ENCODE peak calls at places on chromosomes 3 and 15, in six cellular contexts. V is mesenteric fat pad; T is activated CD8-positive, alpha-beta memory T cell treated with anti-CD3 and anti-CD28 coated beads, Interleukin-2, amount 50 U/mL, for 48 hours; G is T-helper 9 cell; Z is HFFc6; M is mucosa of gallbladder. W is an unnamed sample.
A peak's percentile ranks its signal among the peaks of the same experiment; 100 is the strongest.

GRCh38 chr15:70420421-70421196 is 322.9 kb upstream of the TLE3 start:
- DNase-seq in Z (no peak), M (no peak), V (no peak), G (no peak), T (no peak), W (no peak)

GRCh38 chr15:85333132-85333831 is 47.1 kb upstream of the AKAP13 start:
- DNase-seq in V (no peak), T (no peak), Z (peak; percentile 89), G (no peak), M (peak; percentile 38), W (peak; percentile 42)

GRCh38 chr15:29121907-29122306 is 147.7 kb downstream of the NSMCE3 start:
- DNase-seq in Z (no peak), V (no peak), G (no peak), T (no peak), M (no peak), W (no peak)

GRCh38 chr15:67968564-67969440 is 85.3 kb upstream of the PIAS1 start:
- DNase-seq in M (no peak), G (no peak), T (no peak), V (no peak), Z (no peak), W (no peak)

GRCh38 chr3:13581485-13582365 is 32.8 kb downstream of the FBLN2 start:
- DNase-seq in V (no peak), M (no peak), G (no peak), T (no peak), Z (no peak), W (no peak)

GRCh38 chr3:87088366-87088983 is 97.5 kb upstream of the VGLL3 start:
- DNase-seq in V (no peak), T (no peak), M (no peak), Z (no peak), G (no peak), W (no peak)

GRCh38 chr3:45182915-45183881 is 37.0 kb upstream of the CDCP1 start:
- DNase-seq in V (no peak), G (no peak), M (peak; percentile 64), T (no peak), Z (peak; percentile 39), W (peak; percentile 51)

GRCh38 chr3:27486328-27486727 is 2.1 kb upstream of the SLC4A7 start:
- DNase-seq in T (no peak), M (no peak), G (no peak), Z (no peak), V (no peak), W (no peak)

GRCh38 chr15:65069179-65069578 is 1.4 kb upstream of the RASL12 start:
- DNase-seq in G (no peak), T (no peak), Z (peak; percentile 68), V (no peak), M (peak; percentile 67), W (no peak)

GRCh38 chr3:184805351-184806038 is 6.5 kb upstream of the VPS8 start:
- DNase-seq in T (no peak), M (peak; percentile 29), G (no peak), Z (no peak), V (no peak), W (no peak)

GRCh38 chr3:175746308-175746707 is 887.2 kb downstream of the NAALADL2 start:
- DNase-seq in Z (no peak), M (no peak), T (no peak), G (no peak), V (no peak), W (no peak)

GRCh38 chr15:84810073-84810840 is 6.9 kb upstream of the ALPK3 start:
- DNase-seq in V (no peak), G (no peak), Z (peak; percentile 60), M (no peak), T (peak; percentile 26), W (no peak)

GRCh38 chr3:191070201-191070600 is 128.8 kb upstream of the OSTN start:
- DNase-seq in V (no peak), G (no peak), Z (peak; percentile 90), M (no peak), T (no peak), W (peak; percentile 96)

GRCh38 chr15:62564889-62565288 is 399.8 kb upstream of the C2CD4B start:
- DNase-seq in V (no peak), T (no peak), Z (no peak), M (no peak), G (no peak), W (no peak)

GRCh38 chr3:152328841-152329240 is 60.1 kb downstream of the MBNL1 start:
- DNase-seq in T (no peak), M (no peak), V (no peak), Z (peak; percentile 74), G (no peak), W (peak; percentile 70)

GRCh38 chr15:77036537-77037474 is 34.1 kb downstream of the TSPAN3 start:
- DNase-seq in V (peak; percentile 69), T (no peak), Z (no peak), G (no peak), M (peak; percentile 9), W (no peak)

GRCh38 chr15:81484076-81484475 is 110.1 kb upstream of the TMC3 start:
- DNase-seq in G (no peak), Z (no peak), T (no peak), V (no peak), M (no peak), W (no peak)

GRCh38 chr3:9809239-9809614 is 835 bp upstream of the TTLL3 start:
- DNase-seq in M (no peak), Z (no peak), T (peak; percentile 62), G (no peak), V (no peak), W (no peak)

GRCh38 chr3:134685881-134686802 is 35.3 kb upstream of the KY start:
- DNase-seq in V (no peak), G (no peak), T (no peak), M (no peak), Z (peak; percentile 79), W (peak; percentile 73)

GRCh38 chr3:109132801-109133473 is 3.6 kb upstream of the C3orf85 start:
- DNase-seq in G (no peak), M (peak; percentile 58), T (no peak), V (no peak), Z (no peak), W (peak; percentile 90)

GRCh38 chr3:14183015-14183577 is 4.5 kb downstream of the LSM3 start:
- DNase-seq in Z (no peak), V (no peak), G (no peak), T (no peak), M (no peak), W (no peak)

GRCh38 chr15:38076806-38077205 is 142.4 kb downstream of the TMCO5A start:
- DNase-seq in V (no peak), M (no peak), T (no peak), Z (no peak), G (no peak), W (no peak)

GRCh38 chr3:19256313-19256712 is 108.0 kb downstream of the KCNH8 start:
- DNase-seq in T (no peak), Z (no peak), G (no peak), V (no peak), M (no peak), W (no peak)

GRCh38 chr3:125141596-125142417 is 70.7 kb downstream of the SLC12A8 start:
- DNase-seq in Z (no peak), V (no peak), M (peak; percentile 53), G (peak; percentile 38), T (peak; percentile 87), W (no peak)

W was measured in RCC 7860.